ENCODE peak calls at places on chromosomes 3 and 15, in nine cellular contexts. One of them, this sample, is unnamed.

GRCh38 chr3:186782542-186783069 is 771 bp upstream of the EIF4A2 start:
- DNase-seq in SW480: peak; percentile 50
- DNase-seq in pancreas: no peak
- DNase-seq in GM04504: no peak
- DNase-seq in mesenteric fat pad: no peak
- DNase-seq in esophagus squamous epithelium: no peak
- DNase-seq in stimulated activated CD8-positive, alpha-beta memory T cell treated with anti-CD3 and anti-CD28 coated beads, Interleukin-12 subunit alpha, Interleukin-12 subunit beta, amount 100 ng/mL, for 1 hour: no peak
- DNase-seq in stimulated activated CD4-positive, alpha-beta T cell treated with anti-CD3 and anti-CD28 coated beads, Interleukin-1b, Interleukin-23, amount 100 ng/mL, for 48 hours: no peak
- DNase-seq in M059J: no peak
- DNase-seq in this sample: peak; percentile 69

GRCh38 chr3:189392969-189393368 is 221.2 kb downstream of the TPRG1 start:
- DNase-seq in SW480: no peak
- DNase-seq in pancreas: peak; percentile 25
- DNase-seq in GM04504: no peak
- DNase-seq in mesenteric fat pad: no peak
- DNase-seq in esophagus squamous epithelium: no peak
- DNase-seq in stimulated activated CD8-positive, alpha-beta memory T cell treated with anti-CD3 and anti-CD28 coated beads, Interleukin-12 subunit alpha, Interleukin-12 subunit beta, amount 100 ng/mL, for 1 hour: no peak
- DNase-seq in stimulated activated CD4-positive, alpha-beta T cell treated with anti-CD3 and anti-CD28 coated beads, Interleukin-1b, Interleukin-23, amount 100 ng/mL, for 48 hours: no peak
- DNase-seq in M059J: peak; percentile 84
- DNase-seq in this sample: no peak

GRCh38 chr15:29888651-29889050 is 66.4 kb upstream of the TJP1 start:
- DNase-seq in SW480: no peak
- DNase-seq in pancreas: no peak
- DNase-seq in GM04504: no peak
- DNase-seq in mesenteric fat pad: no peak
- DNase-seq in esophagus squamous epithelium: no peak
- DNase-seq in stimulated activated CD8-positive, alpha-beta memory T cell treated with anti-CD3 and anti-CD28 coated beads, Interleukin-12 subunit alpha, Interleukin-12 subunit beta, amount 100 ng/mL, for 1 hour: no peak
- DNase-seq in stimulated activated CD4-positive, alpha-beta T cell treated with anti-CD3 and anti-CD28 coated beads, Interleukin-1b, Interleukin-23, amount 100 ng/mL, for 48 hours: no peak
- DNase-seq in M059J: peak; percentile 37
- DNase-seq in this sample: no peak

GRCh38 chr3:192824313-192824712 is 93.3 kb downstream of the MB21D2 start:
- DNase-seq in SW480: no peak
- DNase-seq in pancreas: no peak
- DNase-seq in GM04504: no peak
- DNase-seq in mesenteric fat pad: no peak
- DNase-seq in esophagus squamous epithelium: no peak
- DNase-seq in stimulated activated CD8-positive, alpha-beta memory T cell treated with anti-CD3 and anti-CD28 coated beads, Interleukin-12 subunit alpha, Interleukin-12 subunit beta, amount 100 ng/mL, for 1 hour: no peak
- DNase-seq in stimulated activated CD4-positive, alpha-beta T cell treated with anti-CD3 and anti-CD28 coated beads, Interleukin-1b, Interleukin-23, amount 100 ng/mL, for 48 hours: no peak
- DNase-seq in M059J: no peak
- DNase-seq in this sample: no peak

GRCh38 chr15:33154366-33155166 is 39.9 kb downstream of the FMN1 start:
- DNase-seq in SW480: peak; percentile 87
- DNase-seq in pancreas: peak; percentile 52
- DNase-seq in GM04504: peak; percentile 77
- DNase-seq in mesenteric fat pad: no peak
- DNase-seq in esophagus squamous epithelium: no peak
- DNase-seq in stimulated activated CD8-positive, alpha-beta memory T cell treated with anti-CD3 and anti-CD28 coated beads, Interleukin-12 subunit alpha, Interleukin-12 subunit beta, amount 100 ng/mL, for 1 hour: no peak
- DNase-seq in stimulated activated CD4-positive, alpha-beta T cell treated with anti-CD3 and anti-CD28 coated beads, Interleukin-1b, Interleukin-23, amount 100 ng/mL, for 48 hours: no peak
- DNase-seq in M059J: peak; percentile 97
- DNase-seq in this sample: no peak

GRCh38 chr3:149792485-149793270 is at the start of gene ANKUB1:
- DNase-seq in SW480: no peak
- DNase-seq in pancreas: no peak
- DNase-seq in GM04504: no peak
- DNase-seq in mesenteric fat pad: no peak
- DNase-seq in esophagus squamous epithelium: no peak
- DNase-seq in stimulated activated CD8-positive, alpha-beta memory T cell treated with anti-CD3 and anti-CD28 coated beads, Interleukin-12 subunit alpha, Interleukin-12 subunit beta, amount 100 ng/mL, for 1 hour: no peak
- DNase-seq in stimulated activated CD4-positive, alpha-beta T cell treated with anti-CD3 and anti-CD28 coated beads, Interleukin-1b, Interleukin-23, amount 100 ng/mL, for 48 hours: no peak
- DNase-seq in M059J: peak; percentile 35
- DNase-seq in this sample: peak; percentile 93

GRCh38 chr15:91787198-91787597 is 66.3 kb upstream of the SLCO3A1 start:
- DNase-seq in SW480: no peak
- DNase-seq in pancreas: no peak
- DNase-seq in GM04504: no peak
- DNase-seq in mesenteric fat pad: no peak
- DNase-seq in esophagus squamous epithelium: no peak
- DNase-seq in stimulated activated CD8-positive, alpha-beta memory T cell treated with anti-CD3 and anti-CD28 coated beads, Interleukin-12 subunit alpha, Interleukin-12 subunit beta, amount 100 ng/mL, for 1 hour: no peak
- DNase-seq in stimulated activated CD4-positive, alpha-beta T cell treated with anti-CD3 and anti-CD28 coated beads, Interleukin-1b, Interleukin-23, amount 100 ng/mL, for 48 hours: no peak
- DNase-seq in M059J: no peak
- DNase-seq in this sample: peak; percentile 63

GRCh38 chr15:73865904-73866303 is 7.5 kb upstream of the TBC1D21 start:
- DNase-seq in SW480: no peak
- DNase-seq in pancreas: no peak
- DNase-seq in GM04504: no peak
- DNase-seq in mesenteric fat pad: no peak
- DNase-seq in esophagus squamous epithelium: no peak
- DNase-seq in stimulated activated CD8-positive, alpha-beta memory T cell treated with anti-CD3 and anti-CD28 coated beads, Interleukin-12 subunit alpha, Interleukin-12 subunit beta, amount 100 ng/mL, for 1 hour: no peak
- DNase-seq in stimulated activated CD4-positive, alpha-beta T cell treated with anti-CD3 and anti-CD28 coated beads, Interleukin-1b, Interleukin-23, amount 100 ng/mL, for 48 hours: no peak
- DNase-seq in M059J: no peak
- DNase-seq in this sample: no peak

GRCh38 chr3:50627407-50628051 is 10.6 kb downstream of the MAPKAPK3 start:
- DNase-seq in SW480: peak; percentile 97
- DNase-seq in pancreas: no peak
- DNase-seq in GM04504: no peak
- DNase-seq in mesenteric fat pad: no peak
- DNase-seq in esophagus squamous epithelium: no peak
- DNase-seq in stimulated activated CD8-positive, alpha-beta memory T cell treated with anti-CD3 and anti-CD28 coated beads, Interleukin-12 subunit alpha, Interleukin-12 subunit beta, amount 100 ng/mL, for 1 hour: no peak
- DNase-seq in stimulated activated CD4-positive, alpha-beta T cell treated with anti-CD3 and anti-CD28 coated beads, Interleukin-1b, Interleukin-23, amount 100 ng/mL, for 48 hours: peak; percentile 46
- DNase-seq in M059J: peak; percentile 95
- DNase-seq in this sample: no peak

GRCh38 chr15:101250331-101250730 is 1.5 kb downstream of the CHSY1 start:
- DNase-seq in SW480: peak; percentile 49
- DNase-seq in pancreas: no peak
- DNase-seq in GM04504: peak; percentile 75
- DNase-seq in mesenteric fat pad: no peak
- DNase-seq in esophagus squamous epithelium: no peak
- DNase-seq in stimulated activated CD8-positive, alpha-beta memory T cell treated with anti-CD3 and anti-CD28 coated beads, Interleukin-12 subunit alpha, Interleukin-12 subunit beta, amount 100 ng/mL, for 1 hour: no peak
- DNase-seq in stimulated activated CD4-positive, alpha-beta T cell treated with anti-CD3 and anti-CD28 coated beads, Interleukin-1b, Interleukin-23, amount 100 ng/mL, for 48 hours: no peak
- DNase-seq in M059J: peak; percentile 77
- DNase-seq in this sample: peak; percentile 27

GRCh38 chr15:101133751-101134261 is 118.0 kb downstream of the CHSY1 start:
- DNase-seq in SW480: no peak
- DNase-seq in pancreas: no peak
- DNase-seq in GM04504: no peak
- DNase-seq in mesenteric fat pad: no peak
- DNase-seq in esophagus squamous epithelium: no peak
- DNase-seq in stimulated activated CD8-positive, alpha-beta memory T cell treated with anti-CD3 and anti-CD28 coated beads, Interleukin-12 subunit alpha, Interleukin-12 subunit beta, amount 100 ng/mL, for 1 hour: no peak
- DNase-seq in stimulated activated CD4-positive, alpha-beta T cell treated with anti-CD3 and anti-CD28 coated beads, Interleukin-1b, Interleukin-23, amount 100 ng/mL, for 48 hours: no peak
- DNase-seq in M059J: no peak
- DNase-seq in this sample: no peak

GRCh38 chr15:45118131-45118588 is 4.0 kb downstream of the DUOXA2 start:
- DNase-seq in SW480: peak; percentile 80
- DNase-seq in pancreas: peak; percentile 85
- DNase-seq in GM04504: peak; percentile 70
- DNase-seq in mesenteric fat pad: no peak
- DNase-seq in esophagus squamous epithelium: peak; percentile 36
- DNase-seq in stimulated activated CD8-positive, alpha-beta memory T cell treated with anti-CD3 and anti-CD28 coated beads, Interleukin-12 subunit alpha, Interleukin-12 subunit beta, amount 100 ng/mL, for 1 hour: peak; percentile 74
- DNase-seq in stimulated activated CD4-positive, alpha-beta T cell treated with anti-CD3 and anti-CD28 coated beads, Interleukin-1b, Interleukin-23, amount 100 ng/mL, for 48 hours: peak; percentile 87
- DNase-seq in M059J: peak; percentile 80
- DNase-seq in this sample: peak; percentile 81

GRCh38 chr3:116247510-116248077 is 197.7 kb downstream of the LSAMP start:
- DNase-seq in SW480: no peak
- DNase-seq in pancreas: no peak
- DNase-seq in GM04504: no peak
- DNase-seq in mesenteric fat pad: no peak
- DNase-seq in esophagus squamous epithelium: no peak
- DNase-seq in stimulated activated CD8-positive, alpha-beta memory T cell treated with anti-CD3 and anti-CD28 coated beads, Interleukin-12 subunit alpha, Interleukin-12 subunit beta, amount 100 ng/mL, for 1 hour: no peak
- DNase-seq in stimulated activated CD4-positive, alpha-beta T cell treated with anti-CD3 and anti-CD28 coated beads, Interleukin-1b, Interleukin-23, amount 100 ng/mL, for 48 hours: no peak
- DNase-seq in M059J: no peak
- DNase-seq in this sample: no peak

GRCh38 chr3:123660900-123661299 is 76.0 kb upstream of the HACD2 start:
- DNase-seq in SW480: no peak
- DNase-seq in pancreas: peak; percentile 75
- DNase-seq in GM04504: peak; percentile 94
- DNase-seq in mesenteric fat pad: peak; percentile 92
- DNase-seq in esophagus squamous epithelium: no peak
- DNase-seq in stimulated activated CD8-positive, alpha-beta memory T cell treated with anti-CD3 and anti-CD28 coated beads, Interleukin-12 subunit alpha, Interleukin-12 subunit beta, amount 100 ng/mL, for 1 hour: no peak
- DNase-seq in stimulated activated CD4-positive, alpha-beta T cell treated with anti-CD3 and anti-CD28 coated beads, Interleukin-1b, Interleukin-23, amount 100 ng/mL, for 48 hours: no peak
- DNase-seq in M059J: peak; percentile 94
- DNase-seq in this sample: peak; percentile 93

GRCh38 chr3:63909431-63909830 is 2.8 kb downstream of the SCAANT1 start:
- DNase-seq in SW480: no peak
- DNase-seq in pancreas: no peak
- DNase-seq in GM04504: no peak
- DNase-seq in mesenteric fat pad: no peak
- DNase-seq in esophagus squamous epithelium: no peak
- DNase-seq in stimulated activated CD8-positive, alpha-beta memory T cell treated with anti-CD3 and anti-CD28 coated beads, Interleukin-12 subunit alpha, Interleukin-12 subunit beta, amount 100 ng/mL, for 1 hour: no peak
- DNase-seq in stimulated activated CD4-positive, alpha-beta T cell treated with anti-CD3 and anti-CD28 coated beads, Interleukin-1b, Interleukin-23, amount 100 ng/mL, for 48 hours: no peak
- DNase-seq in M059J: peak; percentile 28
- DNase-seq in this sample: no peak

GRCh38 chr3:122998206-122998605 is 29.4 kb downstream of the SEMA5B start:
- DNase-seq in SW480: no peak
- DNase-seq in pancreas: no peak
- DNase-seq in GM04504: no peak
- DNase-seq in mesenteric fat pad: no peak
- DNase-seq in esophagus squamous epithelium: no peak
- DNase-seq in stimulated activated CD8-positive, alpha-beta memory T cell treated with anti-CD3 and anti-CD28 coated beads, Interleukin-12 subunit alpha, Interleukin-12 subunit beta, amount 100 ng/mL, for 1 hour: no peak
- DNase-seq in stimulated activated CD4-positive, alpha-beta T cell treated with anti-CD3 and anti-CD28 coated beads, Interleukin-1b, Interleukin-23, amount 100 ng/mL, for 48 hours: no peak
- DNase-seq in M059J: no peak
- DNase-seq in this sample: no peak

GRCh38 chr3:11583638-11584046 is 60.1 kb downstream of the VGLL4 start:
- DNase-seq in SW480: no peak
- DNase-seq in pancreas: no peak
- DNase-seq in GM04504: no peak
- DNase-seq in mesenteric fat pad: peak; percentile 69
- DNase-seq in esophagus squamous epithelium: no peak
- DNase-seq in stimulated activated CD8-positive, alpha-beta memory T cell treated with anti-CD3 and anti-CD28 coated beads, Interleukin-12 subunit alpha, Interleukin-12 subunit beta, amount 100 ng/mL, for 1 hour: no peak
- DNase-seq in stimulated activated CD4-positive, alpha-beta T cell treated with anti-CD3 and anti-CD28 coated beads, Interleukin-1b, Interleukin-23, amount 100 ng/mL, for 48 hours: no peak
- DNase-seq in M059J: no peak
- DNase-seq in this sample: no peak

GRCh38 chr15:79922512-79923067 is 25.8 kb upstream of the MTHFS start:
- DNase-seq in SW480: peak; percentile 6
- DNase-seq in pancreas: no peak
- DNase-seq in GM04504: no peak
- DNase-seq in mesenteric fat pad: no peak
- DNase-seq in esophagus squamous epithelium: no peak
- DNase-seq in stimulated activated CD8-positive, alpha-beta memory T cell treated with anti-CD3 and anti-CD28 coated beads, Interleukin-12 subunit alpha, Interleukin-12 subunit beta, amount 100 ng/mL, for 1 hour: no peak
- DNase-seq in stimulated activated CD4-positive, alpha-beta T cell treated with anti-CD3 and anti-CD28 coated beads, Interleukin-1b, Interleukin-23, amount 100 ng/mL, for 48 hours: no peak
- DNase-seq in M059J: no peak
- DNase-seq in this sample: no peak

GRCh38 chr3:27960133-27960532 is 238.0 kb upstream of the EOMES start:
- DNase-seq in SW480: peak; percentile 55
- DNase-seq in pancreas: no peak
- DNase-seq in GM04504: peak; percentile 69
- DNase-seq in mesenteric fat pad: no peak
- DNase-seq in esophagus squamous epithelium: no peak
- DNase-seq in stimulated activated CD8-positive, alpha-beta memory T cell treated with anti-CD3 and anti-CD28 coated beads, Interleukin-12 subunit alpha, Interleukin-12 subunit beta, amount 100 ng/mL, for 1 hour: no peak
- DNase-seq in stimulated activated CD4-positive, alpha-beta T cell treated with anti-CD3 and anti-CD28 coated beads, Interleukin-1b, Interleukin-23, amount 100 ng/mL, for 48 hours: no peak
- DNase-seq in M059J: peak; percentile 17
- DNase-seq in this sample: no peak

GRCh38 chr3:174767406-174767805 is 91.7 kb upstream of the NAALADL2 start:
- DNase-seq in SW480: no peak
- DNase-seq in pancreas: no peak
- DNase-seq in GM04504: no peak
- DNase-seq in mesenteric fat pad: no peak
- DNase-seq in esophagus squamous epithelium: no peak
- DNase-seq in stimulated activated CD8-positive, alpha-beta memory T cell treated with anti-CD3 and anti-CD28 coated beads, Interleukin-12 subunit alpha, Interleukin-12 subunit beta, amount 100 ng/mL, for 1 hour: no peak
- DNase-seq in stimulated activated CD4-positive, alpha-beta T cell treated with anti-CD3 and anti-CD28 coated beads, Interleukin-1b, Interleukin-23, amount 100 ng/mL, for 48 hours: no peak
- DNase-seq in M059J: no peak
- DNase-seq in this sample: no peak

GRCh38 chr15:85977586-85977985 is 102.1 kb upstream of the AGBL1 start:
- DNase-seq in SW480: no peak
- DNase-seq in pancreas: no peak
- DNase-seq in GM04504: no peak
- DNase-seq in mesenteric fat pad: no peak
- DNase-seq in esophagus squamous epithelium: no peak
- DNase-seq in stimulated activated CD8-positive, alpha-beta memory T cell treated with anti-CD3 and anti-CD28 coated beads, Interleukin-12 subunit alpha, Interleukin-12 subunit beta, amount 100 ng/mL, for 1 hour: no peak
- DNase-seq in stimulated activated CD4-positive, alpha-beta T cell treated with anti-CD3 and anti-CD28 coated beads, Interleukin-1b, Interleukin-23, amount 100 ng/mL, for 48 hours: no peak
- DNase-seq in M059J: no peak
- DNase-seq in this sample: no peak

GRCh38 chr15:70794596-70795310 is 31.4 kb upstream of the UACA start:
- DNase-seq in SW480: peak; percentile 36
- DNase-seq in pancreas: no peak
- DNase-seq in GM04504: no peak
- DNase-seq in mesenteric fat pad: no peak
- DNase-seq in esophagus squamous epithelium: no peak
- DNase-seq in stimulated activated CD8-positive, alpha-beta memory T cell treated with anti-CD3 and anti-CD28 coated beads, Interleukin-12 subunit alpha, Interleukin-12 subunit beta, amount 100 ng/mL, for 1 hour: no peak
- DNase-seq in stimulated activated CD4-positive, alpha-beta T cell treated with anti-CD3 and anti-CD28 coated beads, Interleukin-1b, Interleukin-23, amount 100 ng/mL, for 48 hours: no peak
- DNase-seq in M059J: peak; percentile 75
- DNase-seq in this sample: no peak

GRCh38 chr3:43180027-43180426 is 74.1 kb upstream of the POMGNT2 start:
- DNase-seq in SW480: peak; percentile 29
- DNase-seq in pancreas: no peak
- DNase-seq in GM04504: no peak
- DNase-seq in mesenteric fat pad: no peak
- DNase-seq in esophagus squamous epithelium: no peak
- DNase-seq in stimulated activated CD8-positive, alpha-beta memory T cell treated with anti-CD3 and anti-CD28 coated beads, Interleukin-12 subunit alpha, Interleukin-12 subunit beta, amount 100 ng/mL, for 1 hour: peak; percentile 15
- DNase-seq in stimulated activated CD4-positive, alpha-beta T cell treated with anti-CD3 and anti-CD28 coated beads, Interleukin-1b, Interleukin-23, amount 100 ng/mL, for 48 hours: no peak
- DNase-seq in M059J: peak; percentile 50
- DNase-seq in this sample: no peak

GRCh38 chr3:79217096-79217495 is 550.7 kb downstream of the ROBO1 start:
- DNase-seq in SW480: no peak
- DNase-seq in pancreas: no peak
- DNase-seq in GM04504: no peak
- DNase-seq in mesenteric fat pad: no peak
- DNase-seq in esophagus squamous epithelium: no peak
- DNase-seq in stimulated activated CD8-positive, alpha-beta memory T cell treated with anti-CD3 and anti-CD28 coated beads, Interleukin-12 subunit alpha, Interleukin-12 subunit beta, amount 100 ng/mL, for 1 hour: no peak
- DNase-seq in stimulated activated CD4-positive, alpha-beta T cell treated with anti-CD3 and anti-CD28 coated beads, Interleukin-1b, Interleukin-23, amount 100 ng/mL, for 48 hours: no peak
- DNase-seq in M059J: no peak
- DNase-seq in this sample: no peak

GRCh38 chr3:34012102-34012461 is 213.7 kb downstream of the PDCD6IP start:
- DNase-seq in SW480: peak; percentile 85
- DNase-seq in pancreas: no peak
- DNase-seq in GM04504: peak; percentile 90
- DNase-seq in mesenteric fat pad: no peak
- DNase-seq in esophagus squamous epithelium: no peak
- DNase-seq in stimulated activated CD8-positive, alpha-beta memory T cell treated with anti-CD3 and anti-CD28 coated beads, Interleukin-12 subunit alpha, Interleukin-12 subunit beta, amount 100 ng/mL, for 1 hour: no peak
- DNase-seq in stimulated activated CD4-positive, alpha-beta T cell treated with anti-CD3 and anti-CD28 coated beads, Interleukin-1b, Interleukin-23, amount 100 ng/mL, for 48 hours: no peak
- DNase-seq in M059J: peak; percentile 96
- DNase-seq in this sample: no peak

GRCh38 chr15:68612533-68612932 is 33.7 kb downstream of the CORO2B start:
- DNase-seq in SW480: no peak
- DNase-seq in pancreas: no peak
- DNase-seq in GM04504: no peak
- DNase-seq in mesenteric fat pad: no peak
- DNase-seq in esophagus squamous epithelium: no peak
- DNase-seq in stimulated activated CD8-positive, alpha-beta memory T cell treated with anti-CD3 and anti-CD28 coated beads, Interleukin-12 subunit alpha, Interleukin-12 subunit beta, amount 100 ng/mL, for 1 hour: no peak
- DNase-seq in stimulated activated CD4-positive, alpha-beta T cell treated with anti-CD3 and anti-CD28 coated beads, Interleukin-1b, Interleukin-23, amount 100 ng/mL, for 48 hours: no peak
- DNase-seq in M059J: no peak
- DNase-seq in this sample: no peak

GRCh38 chr15:52144656-52145055 is 32.1 kb upstream of the BCL2L10 start:
- DNase-seq in SW480: no peak
- DNase-seq in pancreas: no peak
- DNase-seq in GM04504: peak; percentile 38
- DNase-seq in mesenteric fat pad: no peak
- DNase-seq in esophagus squamous epithelium: no peak
- DNase-seq in stimulated activated CD8-positive, alpha-beta memory T cell treated with anti-CD3 and anti-CD28 coated beads, Interleukin-12 subunit alpha, Interleukin-12 subunit beta, amount 100 ng/mL, for 1 hour: no peak
- DNase-seq in stimulated activated CD4-positive, alpha-beta T cell treated with anti-CD3 and anti-CD28 coated beads, Interleukin-1b, Interleukin-23, amount 100 ng/mL, for 48 hours: no peak
- DNase-seq in M059J: peak; percentile 83
- DNase-seq in this sample: no peak

GRCh38 chr3:182843478-182843877 is 50.2 kb downstream of the ATP11B start:
- DNase-seq in SW480: no peak
- DNase-seq in pancreas: no peak
- DNase-seq in GM04504: no peak
- DNase-seq in mesenteric fat pad: no peak
- DNase-seq in esophagus squamous epithelium: no peak
- DNase-seq in stimulated activated CD8-positive, alpha-beta memory T cell treated with anti-CD3 and anti-CD28 coated beads, Interleukin-12 subunit alpha, Interleukin-12 subunit beta, amount 100 ng/mL, for 1 hour: no peak
- DNase-seq in stimulated activated CD4-positive, alpha-beta T cell treated with anti-CD3 and anti-CD28 coated beads, Interleukin-1b, Interleukin-23, amount 100 ng/mL, for 48 hours: no peak
- DNase-seq in M059J: no peak
- DNase-seq in this sample: no peak

GRCh38 chr3:108322352-108322751 is 26.0 kb downstream of the HHLA2 start:
- DNase-seq in SW480: no peak
- DNase-seq in pancreas: no peak
- DNase-seq in GM04504: no peak
- DNase-seq in mesenteric fat pad: no peak
- DNase-seq in esophagus squamous epithelium: no peak
- DNase-seq in stimulated activated CD8-positive, alpha-beta memory T cell treated with anti-CD3 and anti-CD28 coated beads, Interleukin-12 subunit alpha, Interleukin-12 subunit beta, amount 100 ng/mL, for 1 hour: no peak
- DNase-seq in stimulated activated CD4-positive, alpha-beta T cell treated with anti-CD3 and anti-CD28 coated beads, Interleukin-1b, Interleukin-23, amount 100 ng/mL, for 48 hours: peak; percentile 5
- DNase-seq in M059J: no peak
- DNase-seq in this sample: no peak

GRCh38 chr3:155664922-155665695 is 79.8 kb downstream of the PLCH1 start:
- DNase-seq in SW480: no peak
- DNase-seq in pancreas: peak; percentile 24
- DNase-seq in GM04504: peak; percentile 89
- DNase-seq in mesenteric fat pad: no peak
- DNase-seq in esophagus squamous epithelium: peak; percentile 0
- DNase-seq in stimulated activated CD8-positive, alpha-beta memory T cell treated with anti-CD3 and anti-CD28 coated beads, Interleukin-12 subunit alpha, Interleukin-12 subunit beta, amount 100 ng/mL, for 1 hour: no peak
- DNase-seq in stimulated activated CD4-positive, alpha-beta T cell treated with anti-CD3 and anti-CD28 coated beads, Interleukin-1b, Interleukin-23, amount 100 ng/mL, for 48 hours: no peak
- DNase-seq in M059J: peak; percentile 83
- DNase-seq in this sample: no peak

GRCh38 chr3:128488636-128488994 is 4.4 kb downstream of the GATA2 start:
- DNase-seq in SW480: peak; percentile 24
- DNase-seq in pancreas: no peak
- DNase-seq in GM04504: no peak
- DNase-seq in mesenteric fat pad: no peak
- DNase-seq in esophagus squamous epithelium: no peak
- DNase-seq in stimulated activated CD8-positive, alpha-beta memory T cell treated with anti-CD3 and anti-CD28 coated beads, Interleukin-12 subunit alpha, Interleukin-12 subunit beta, amount 100 ng/mL, for 1 hour: no peak
- DNase-seq in stimulated activated CD4-positive, alpha-beta T cell treated with anti-CD3 and anti-CD28 coated beads, Interleukin-1b, Interleukin-23, amount 100 ng/mL, for 48 hours: no peak
- DNase-seq in M059J: peak; percentile 63
- DNase-seq in this sample: peak; percentile 63